ENCODE peak calls at places on chromosomes 11 and 22, in four cellular contexts. X is left lung; E is naive thymus-derived CD4-positive, alpha-beta T cell; U is small intestine. P is an unnamed sample.
A peak's percentile ranks its signal among the peaks of the same experiment; 100 is the strongest.

GRCh38 chr22:49322231-49322630 is 505.4 kb downstream of the BRD1 start:
- DNase-seq in X (peak; percentile 12), U (no peak), E (no peak), P (no peak)

GRCh38 chr11:127816959-127817358 is 770.4 kb downstream of the ETS1 start:
- DNase-seq in X (no peak), E (no peak), U (peak; percentile 9), P (no peak)

GRCh38 chr11:92688416-92688815 is 281.0 kb upstream of the MTNR1B start:
- DNase-seq in U (no peak), X (no peak), E (no peak), P (no peak)

GRCh38 chr11:124174001-124174400 is 9.1 kb upstream of the OR10D3 start:
- DNase-seq in X (no peak), U (no peak), E (no peak), P (no peak)

GRCh38 chr22:32777997-32778396 is 23.5 kb upstream of the TIMP3 start:
- DNase-seq in U (no peak), X (no peak), E (no peak), P (no peak)

GRCh38 chr11:83736689-83737088 is 450.5 kb upstream of the CCDC90B start:
- DNase-seq in X (no peak), U (no peak), E (no peak), P (no peak)

GRCh38 chr11:128621491-128622136 is 34.3 kb upstream of the ETS1 start:
- DNase-seq in E (no peak), X (no peak), U (no peak), P (no peak)

GRCh38 chr11:65695459-65696241 is 16.4 kb upstream of the KAT5 start:
- DNase-seq in U (peak; percentile 47), E (no peak), X (no peak), P (no peak)

GRCh38 chr11:9722893-9723292 is 59.0 kb downstream of the SWAP70 start:
- DNase-seq in E (no peak), U (no peak), X (no peak), P (no peak)

GRCh38 chr11:19237813-19238212 is 2.9 kb downstream of the E2F8 start:
- DNase-seq in U (peak; percentile 84), X (no peak), E (no peak), P (no peak)

GRCh38 chr11:19240420-19241259 is at the start of gene E2F8:
- DNase-seq in E (peak; percentile 95), U (peak; percentile 95), X (peak; percentile 96), P (peak; percentile 46)

GRCh38 chr11:19237381-19237780 is 3.4 kb downstream of the E2F8 start:
- DNase-seq in U (no peak), X (no peak), E (no peak), P (no peak)

GRCh38 chr11:19241260-19242183 is 777 bp upstream of the E2F8 start:
- DNase-seq in E (peak; percentile 71), U (no peak), X (peak; percentile 44), P (no peak)

GRCh38 chr11:19239039-19239438 is 1.7 kb downstream of the E2F8 start:
- DNase-seq in E (no peak), U (no peak), X (no peak), P (no peak)
- H3K27me3 ChIP-seq in E (peaks cover 25% of the 10 kb centered on the region), U (peaks cover 9% of the 10 kb centered on the region), X (peaks cover 15% of the 10 kb centered on the region), P (no peaks in the 10 kb centered on the region)

GRCh38 chr22:38035530-38035885 is 21.7 kb upstream of the PICK1 start:
- DNase-seq in X (no peak), U (no peak), E (no peak), P (no peak)

GRCh38 chr22:38032681-38033521 is 24.3 kb upstream of the PICK1 start:
- DNase-seq in E (no peak), X (no peak), U (no peak), P (no peak)

GRCh38 chr22:38034278-38034882 is 22.8 kb upstream of the PICK1 start:
- DNase-seq in E (no peak), X (peak; percentile 80), U (peak; percentile 20), P (no peak)

GRCh38 chr22:38034884-38035529 is 22.2 kb upstream of the PICK1 start:
- DNase-seq in E (no peak), U (no peak), X (no peak), P (no peak)

DNA sequence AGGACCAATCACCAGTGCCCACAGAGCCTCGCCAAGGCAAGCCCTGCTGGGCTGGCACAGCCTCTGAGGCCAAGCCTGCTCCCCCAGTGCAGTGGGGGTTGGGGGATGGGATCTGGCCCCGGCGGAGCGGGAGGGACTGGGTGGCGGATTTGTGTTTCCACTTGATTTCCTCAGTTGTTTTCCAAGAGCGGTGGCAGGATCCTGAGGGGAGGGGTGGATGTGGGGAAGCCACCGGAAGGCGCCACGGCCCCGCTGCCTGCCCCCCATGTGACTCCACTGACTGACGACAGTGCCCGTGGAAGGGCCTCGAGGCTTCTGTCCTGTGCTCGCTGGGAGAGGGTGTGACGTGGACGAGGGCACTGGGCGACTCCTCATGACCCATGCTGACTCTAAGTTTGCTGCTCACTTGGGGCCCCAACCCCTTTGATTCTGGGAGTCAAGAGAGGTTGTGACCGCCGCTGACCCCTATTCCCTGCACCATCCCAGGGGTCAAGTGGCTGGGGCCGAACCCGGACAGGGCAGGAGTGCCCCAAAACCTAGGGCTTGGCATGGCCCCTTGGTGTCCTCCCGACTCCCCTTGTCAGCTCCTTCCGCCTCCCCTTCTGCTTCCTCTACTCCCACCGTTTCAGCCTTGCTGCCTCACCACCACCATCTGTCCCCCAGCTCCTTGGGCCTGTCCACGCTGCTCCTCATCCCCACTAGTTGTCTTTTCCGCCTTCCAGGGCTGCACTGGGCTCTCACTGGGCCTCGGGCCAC is 23.5 kb upstream of the PICK1 start:
- DNase-seq in E (no peak), U (no peak), X (no peak), P (no peak)
- H3K27ac ChIP-seq in E (no peak overlapping the region), U (no peak overlapping the region), X (peak overlapping the region; percentile 72), P (peak overlapping the region; percentile 68)

GRCh38 chr11:69392104-69392653 is 89.3 kb upstream of the LINC01488 start:
- DNase-seq in X (no peak), E (no peak), U (no peak), P (no peak)

GRCh38 chr11:69391192-69392103 is 90.0 kb upstream of the LINC01488 start:
- DNase-seq in E (no peak), U (no peak), X (no peak), P (no peak)

GRCh38 chr11:69388661-69389060 is 92.8 kb upstream of the LINC01488 start:
- DNase-seq in E (no peak), X (no peak), U (no peak), P (no peak)

GRCh38 chr11:69388210-69388609 is 93.3 kb upstream of the LINC01488 start:
- DNase-seq in X (no peak), E (no peak), U (no peak), P (no peak)

GRCh38 chr11:69390561-69390960 is 90.9 kb upstream of the LINC01488 start:
- DNase-seq in X (no peak), U (no peak), E (no peak), P (no peak)
- H3K27me3 ChIP-seq in X (no peaks in the 10 kb centered on the region), U (no peaks in the 10 kb centered on the region), E (no peaks in the 10 kb centered on the region), P (peaks cover 17% of the 10 kb centered on the region)

GRCh38 chr11:76656087-76656531 is 14.4 kb downstream of the LRRC32 start:
- DNase-seq in X (peak; percentile 22), E (no peak), U (no peak), P (no peak)

GRCh38 chr11:76656571-76657081 is 13.9 kb downstream of the LRRC32 start:
- DNase-seq in E (peak; percentile 17), U (no peak), X (peak; percentile 27), P (no peak)

GRCh38 chr11:76654310-76654851 is 16.2 kb downstream of the LRRC32 start:
- DNase-seq in E (peak; percentile 4), X (peak; percentile 55), U (no peak), P (no peak)

GRCh38 chr11:76654980-76655379 is 15.6 kb downstream of the LRRC32 start:
- DNase-seq in E (peak; percentile 16), U (no peak), X (peak; percentile 28), P (no peak)

DNA sequence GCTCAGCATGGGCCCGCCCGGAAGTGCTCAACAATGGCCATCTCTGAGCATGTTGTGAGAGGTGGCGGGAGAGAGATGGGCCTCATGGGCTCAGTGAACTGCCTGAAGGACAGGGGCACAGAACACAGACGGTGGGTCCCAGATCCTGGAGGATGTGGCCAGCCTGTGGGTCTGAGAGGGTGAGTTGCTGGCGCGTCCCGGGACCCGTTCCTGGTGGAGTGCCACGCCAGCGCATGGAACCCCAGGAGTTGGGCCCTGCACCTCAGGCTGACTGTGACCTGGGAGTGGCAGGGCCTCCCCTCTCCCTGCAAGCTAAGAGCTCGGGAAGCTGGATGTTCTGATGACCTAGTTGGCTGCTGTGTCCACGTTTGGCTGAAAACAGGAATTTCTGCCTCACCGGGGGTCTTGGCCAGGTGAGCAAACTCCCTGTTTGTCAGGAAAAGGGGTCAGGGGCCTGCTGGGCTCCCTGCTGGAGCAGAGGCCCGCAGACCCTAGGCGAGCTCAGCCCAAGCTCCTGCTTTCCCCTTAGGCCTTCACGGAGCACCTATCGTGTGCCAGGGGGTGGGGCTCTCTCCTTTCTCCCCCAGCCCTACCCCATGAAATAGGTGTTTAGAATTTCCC is 15.0 kb downstream of the LRRC32 start:
- DNase-seq in E (peak; percentile 16), U (no peak), X (peak; percentile 32), P (no peak)
- H3K27ac ChIP-seq in E (no peak overlapping the region), U (no peak overlapping the region), X (no peak overlapping the region), P (peak overlapping the region; percentile 79)

DNA sequence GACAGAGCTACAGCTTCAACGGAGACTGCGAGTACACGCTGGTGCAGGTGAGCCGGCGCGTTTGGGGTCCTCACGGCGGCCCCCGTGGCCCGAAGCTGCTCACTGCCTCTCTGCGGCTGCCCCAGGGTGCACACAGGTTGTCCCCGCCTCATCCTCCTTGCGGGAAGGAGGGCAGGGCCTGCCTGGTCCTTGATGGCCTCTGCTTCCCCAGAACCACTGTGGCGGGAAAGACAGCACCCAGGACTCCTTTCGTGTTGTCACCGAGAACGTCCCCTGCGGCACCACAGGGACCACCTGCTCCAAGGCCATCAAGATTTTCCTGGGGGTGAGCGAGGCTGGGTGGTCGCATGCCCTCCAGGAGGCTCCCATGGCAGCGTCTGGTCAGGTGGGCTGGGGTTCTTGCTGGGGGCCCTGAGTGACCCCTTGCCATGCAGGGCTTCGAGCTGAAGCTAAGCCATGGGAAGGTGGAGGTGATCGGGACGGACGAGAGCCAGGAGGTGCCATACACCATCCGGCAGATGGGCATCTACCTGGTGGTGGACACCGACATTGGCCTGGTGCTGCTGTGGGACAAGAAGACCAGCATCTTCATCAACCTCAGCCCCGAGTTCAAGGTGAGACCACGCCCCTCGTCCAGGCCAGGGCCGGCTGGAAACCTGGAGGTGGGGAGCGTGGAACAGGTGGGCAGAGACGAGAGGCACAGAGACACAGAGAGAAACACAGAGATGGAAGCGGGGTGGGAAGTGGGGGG is 19.4 kb downstream of the MUC5AC start:
- DNase-seq in E (no peak), X (no peak), U (no peak), P (no peak)
- H3K27me3 ChIP-seq in E (no peaks in the 10 kb centered on the region), X (no peaks in the 10 kb centered on the region), U (no peaks in the 10 kb centered on the region), P (peaks cover 51% of the 10 kb centered on the region)

DNA sequence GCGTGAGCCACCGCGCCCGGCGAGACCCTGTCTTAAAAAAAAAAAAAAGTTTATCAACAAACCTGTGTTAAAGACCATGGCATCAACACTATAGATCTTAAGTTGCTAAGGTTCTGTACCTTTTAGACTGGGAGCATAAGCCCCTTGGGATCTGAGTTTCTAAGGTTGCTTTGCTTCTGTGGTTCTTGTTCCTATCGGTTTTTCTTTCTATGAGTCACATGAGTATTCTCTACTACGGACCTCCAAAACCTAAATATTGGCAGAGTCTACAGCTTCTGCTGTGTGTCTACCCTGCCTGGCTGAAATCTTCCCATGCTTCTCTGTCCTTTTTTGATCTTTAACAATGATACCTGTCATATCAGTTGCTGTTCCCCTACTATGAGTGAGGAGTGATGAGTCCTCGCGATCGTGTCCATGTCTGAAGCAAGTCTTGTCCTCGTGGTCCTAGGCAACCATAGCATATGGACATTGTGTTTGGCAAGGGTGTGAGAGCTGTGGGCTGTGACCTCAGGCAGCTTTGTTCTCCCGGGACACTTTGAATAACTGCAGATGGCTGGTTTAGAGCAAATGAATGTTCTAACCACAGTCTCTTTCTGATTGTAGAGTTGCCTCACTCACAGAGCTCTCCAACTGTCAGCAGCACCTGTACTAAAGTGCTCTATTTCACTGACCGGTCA is 9.0 kb upstream of the DLAT start:
- DNase-seq in U (peak; percentile 9), X (no peak), E (no peak), P (no peak)
- H3K27ac ChIP-seq in U (peak overlapping the region; percentile 26), X (no peak overlapping the region), E (no peak overlapping the region), P (peak overlapping the region; percentile 68)

GRCh38 chr11:121340010-121340580 is 47.5 kb downstream of the SC5D start:
- DNase-seq in U (no peak), E (no peak), X (no peak), P (no peak)
- H3K27me3 ChIP-seq in U (no peaks in the 10 kb centered on the region), E (no peaks in the 10 kb centered on the region), X (no peaks in the 10 kb centered on the region), P (no peaks in the 10 kb centered on the region)

P was measured in esophagus squamous epithelium.